ENCODE peak calls at places on chromosomes 12 and 14, in ten cellular contexts. V is neural progenitor cell; F is NCI-H524; P is SJSA1; Q is HT1080; H is activated CD8-positive, alpha-beta memory T cell treated with anti-CD3 and anti-CD28 coated beads for 4 hours; Z is NCI-H2081 treated with DMSO at 0.1 percent for 48 hours; E is NCI-H69; W is ELR; U is activated T-cell treated with anti-CD3 and anti-CD28 coated beads for 1 hour. X is an unnamed sample.
A peak's percentile ranks its signal among the peaks of the same experiment; 100 is the strongest.

GRCh38 chr12:109961612-109962011 is 34.6 kb downstream of the GIT2 start:
- DNase-seq in P (no peak), F (no peak), U (no peak), Q (peak; percentile 62), W (no peak), H (no peak), Z (no peak), V (no peak), E (no peak), X (no peak)

GRCh38 chr14:55240526-55241178 is 30.6 kb upstream of the FBXO34 start:
- DNase-seq in V (peak; percentile 73), Z (no peak), F (no peak), H (no peak), U (no peak), E (no peak), Q (no peak), W (peak; percentile 68), P (no peak), X (peak; percentile 85)

GRCh38 chr12:17344649-17345048 is 738.7 kb upstream of the LMO3 start:
- DNase-seq in E (no peak), U (no peak), H (no peak), P (no peak), F (no peak), Z (no peak), Q (no peak), W (no peak), V (no peak), X (peak; percentile 47)

GRCh38 chr12:84508943-84509342 is 403.7 kb downstream of the SLC6A15 start:
- DNase-seq in Z (no peak), U (no peak), Q (no peak), W (no peak), V (no peak), P (no peak), F (no peak), H (no peak), E (peak; percentile 100), X (no peak)

GRCh38 chr12:79023784-79024183 is 159.2 kb downstream of the SYT1 start:
- DNase-seq in F (no peak), P (no peak), W (no peak), Z (no peak), U (no peak), Q (no peak), E (no peak), V (no peak), H (no peak), X (no peak)

GRCh38 chr14:23137221-23138172 is 18.4 kb upstream of the CEBPE start:
- DNase-seq in F (no peak), V (no peak), P (no peak), W (no peak), Z (no peak), H (no peak), E (no peak), Q (no peak), U (no peak), X (no peak)

GRCh38 chr12:131736807-131737484 is 26.1 kb downstream of the SFSWAP start:
- DNase-seq in P (peak; percentile 76), V (no peak), F (no peak), U (no peak), H (no peak), Q (peak; percentile 87), E (no peak), W (peak; percentile 86), Z (no peak), X (peak; percentile 86)

GRCh38 chr14:74608959-74609611 is 3.0 kb downstream of the LTBP2 start:
- DNase-seq in P (peak; percentile 81), Q (peak; percentile 79), V (peak; percentile 84), F (peak; percentile 80), H (peak; percentile 75), U (peak; percentile 80), W (peak; percentile 89), E (peak; percentile 92), Z (peak; percentile 61), X (peak; percentile 96)

GRCh38 chr14:68470361-68470760 is 322.5 kb downstream of the ZFP36L1 start:
- DNase-seq in U (no peak), E (no peak), F (no peak), P (no peak), Q (no peak), Z (no peak), V (no peak), H (no peak), W (peak; percentile 36), X (no peak)

GRCh38 chr12:53097564-53098353 is at the start of gene IGFBP6:
- DNase-seq in U (peak; percentile 42), W (peak; percentile 79), Q (peak; percentile 66), P (peak; percentile 67), H (no peak), F (peak; percentile 14), E (peak; percentile 85), Z (no peak), V (peak; percentile 74), X (peak; percentile 88)

GRCh38 chr14:46487582-46488350 is 163.8 kb downstream of the RPL10L start:
- DNase-seq in H (no peak), Q (peak; percentile 1), U (no peak), P (no peak), F (no peak), E (no peak), Z (no peak), W (no peak), V (no peak), X (peak; percentile 40)

GRCh38 chr14:58805057-58805456 is 167.3 kb downstream of the DACT1 start:
- DNase-seq in W (no peak), V (no peak), E (peak; percentile 74), H (no peak), U (no peak), F (peak; percentile 29), P (no peak), Q (no peak), Z (no peak), X (no peak)

GRCh38 chr12:51383281-51383905 is 7.8 kb downstream of the GALNT6 start:
- DNase-seq in H (no peak), U (no peak), P (no peak), F (no peak), W (no peak), Q (peak; percentile 90), V (no peak), E (peak; percentile 78), Z (no peak), X (no peak)

GRCh38 chr14:82045339-82045738 is 511.7 kb upstream of the SEL1L start:
- DNase-seq in E (no peak), Q (no peak), U (no peak), H (no peak), F (no peak), P (no peak), W (no peak), V (no peak), Z (no peak), X (no peak)

GRCh38 chr14:91123201-91123600 is 9.3 kb downstream of the DGLUCY start:
- DNase-seq in W (no peak), H (no peak), Q (no peak), E (no peak), V (no peak), U (no peak), P (no peak), F (no peak), Z (no peak), X (no peak)

GRCh38 chr14:25308244-25308643 is 258.3 kb upstream of the STXBP6 start:
- DNase-seq in E (peak; percentile 7), H (no peak), U (no peak), F (no peak), Z (no peak), P (no peak), Q (peak; percentile 56), W (no peak), V (no peak), X (peak; percentile 85)

X was measured in endodermal cell.